ENCODE peak calls at places on chromosomes 13 and 19, in four cellular contexts. One of them, this sample, is unnamed.

GRCh38 chr13:83996415-83996814 is 114.1 kb upstream of the SLITRK1 start:
- ATAC-seq in Panc1: no peak
- ATAC-seq in HCT116: no peak
- ATAC-seq in upper lobe of left lung: no peak
- ATAC-seq in this sample: no peak

GRCh38 chr13:112943309-112944125 is 25.5 kb upstream of the MCF2L start:
- ATAC-seq in Panc1: peak
- ATAC-seq in HCT116: peak
- ATAC-seq in upper lobe of left lung: peak
- ATAC-seq in this sample: peak

GRCh38 chr19:13909430-13909829 is 3.4 kb downstream of the CC2D1A start:
- ATAC-seq in Panc1: no peak
- ATAC-seq in HCT116: no peak
- ATAC-seq in upper lobe of left lung: no peak
- ATAC-seq in this sample: no peak

GRCh38 chr19:677201-677600 is 1.0 kb downstream of the FSTL3 start:
- ATAC-seq in Panc1: peak
- ATAC-seq in HCT116: peak
- ATAC-seq in upper lobe of left lung: peak
- ATAC-seq in this sample: peak

GRCh38 chr13:22103628-22104027 is 432.8 kb downstream of the FGF9 start:
- ATAC-seq in Panc1: no peak
- ATAC-seq in HCT116: no peak
- ATAC-seq in upper lobe of left lung: peak
- ATAC-seq in this sample: no peak

GRCh38 chr13:33105387-33106005 is 89.3 kb downstream of the KL start:
- ATAC-seq in Panc1: no peak
- ATAC-seq in HCT116: no peak
- ATAC-seq in upper lobe of left lung: peak
- ATAC-seq in this sample: peak

GRCh38 chr19:16205205-16206045 is 7.7 kb downstream of the AP1M1 start:
- ATAC-seq in Panc1: no peak
- ATAC-seq in HCT116: no peak
- ATAC-seq in upper lobe of left lung: no peak
- ATAC-seq in this sample: no peak

GRCh38 chr13:29484236-29484635 is 111.3 kb downstream of the SLC7A1 start:
- ATAC-seq in Panc1: no peak
- ATAC-seq in HCT116: no peak
- ATAC-seq in upper lobe of left lung: no peak
- ATAC-seq in this sample: no peak

GRCh38 chr13:46751811-46752635 is 44.9 kb downstream of the ESD start:
- ATAC-seq in Panc1: no peak
- ATAC-seq in HCT116: no peak
- ATAC-seq in upper lobe of left lung: peak
- ATAC-seq in this sample: peak

GRCh38 chr13:75610466-75610865 is 25.7 kb upstream of the LMO7 start:
- ATAC-seq in Panc1: no peak
- ATAC-seq in HCT116: no peak
- ATAC-seq in upper lobe of left lung: no peak
- ATAC-seq in this sample: no peak

GRCh38 chr13:101712026-101712348 is 259.5 kb downstream of the ITGBL1 start:
- ATAC-seq in Panc1: no peak
- ATAC-seq in HCT116: no peak
- ATAC-seq in upper lobe of left lung: peak
- ATAC-seq in this sample: peak

GRCh38 chr19:6048348-6048747 is 62.0 kb downstream of the RFX2 start:
- ATAC-seq in Panc1: no peak
- ATAC-seq in HCT116: peak
- ATAC-seq in upper lobe of left lung: peak
- ATAC-seq in this sample: no peak

GRCh38 chr19:46371371-46371901 is 24.5 kb downstream of the PPP5C start:
- ATAC-seq in Panc1: no peak
- ATAC-seq in HCT116: no peak
- ATAC-seq in upper lobe of left lung: no peak
- ATAC-seq in this sample: no peak

GRCh38 chr13:60134376-60134775 is 29.4 kb downstream of the DIAPH3 start:
- ATAC-seq in Panc1: no peak
- ATAC-seq in HCT116: peak
- ATAC-seq in upper lobe of left lung: no peak
- ATAC-seq in this sample: no peak

GRCh38 chr13:52405767-52406494 is at the start of gene THSD1:
- ATAC-seq in Panc1: peak
- ATAC-seq in HCT116: no peak
- ATAC-seq in upper lobe of left lung: peak
- ATAC-seq in this sample: peak

DNA sequence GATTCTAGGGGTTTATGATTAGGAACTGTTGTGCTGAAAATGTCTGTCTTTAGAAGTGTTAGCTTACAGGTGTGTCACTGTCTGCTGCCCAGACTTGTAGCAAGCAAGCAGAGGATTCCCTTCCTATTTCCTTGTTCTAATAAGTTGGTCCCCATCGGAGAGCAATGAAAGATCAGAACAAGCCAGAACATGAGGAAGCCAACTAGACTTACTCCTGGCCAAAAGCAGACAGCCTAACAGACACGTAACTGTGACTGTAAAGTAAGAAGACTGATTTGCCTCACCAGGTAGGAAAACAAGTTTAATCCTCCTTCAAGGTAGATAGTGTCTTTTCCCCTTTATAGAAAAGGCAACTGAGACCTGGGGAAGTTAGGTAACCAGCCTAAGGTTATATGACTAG is 12.5 kb downstream of the POLR1D start:
- ATAC-seq in Panc1: no peak
- ATAC-seq in HCT116: no peak
- ATAC-seq in upper lobe of left lung: no peak
- ATAC-seq in this sample: no peak
- TF ChIP-seq POLR2AphosphoS5 in Panc1: no peak
- TF ChIP-seq POLR2AphosphoS5 in HCT116: no peak
- TF ChIP-seq POLR2AphosphoS5 in upper lobe of left lung: no peak
- TF ChIP-seq POLR2AphosphoS5 in this sample: no peak

GRCh38 chr19:38118176-38118575 is 105.8 kb downstream of the DPF1 start:
- ATAC-seq in Panc1: no peak
- ATAC-seq in HCT116: no peak
- ATAC-seq in upper lobe of left lung: no peak
- ATAC-seq in this sample: no peak
- H3K4me3 ChIP-seq in Panc1: no peak
- H3K4me3 ChIP-seq in HCT116: no peak
- H3K4me3 ChIP-seq in upper lobe of left lung: no peak
- H3K4me3 ChIP-seq in this sample: no peak

DNA sequence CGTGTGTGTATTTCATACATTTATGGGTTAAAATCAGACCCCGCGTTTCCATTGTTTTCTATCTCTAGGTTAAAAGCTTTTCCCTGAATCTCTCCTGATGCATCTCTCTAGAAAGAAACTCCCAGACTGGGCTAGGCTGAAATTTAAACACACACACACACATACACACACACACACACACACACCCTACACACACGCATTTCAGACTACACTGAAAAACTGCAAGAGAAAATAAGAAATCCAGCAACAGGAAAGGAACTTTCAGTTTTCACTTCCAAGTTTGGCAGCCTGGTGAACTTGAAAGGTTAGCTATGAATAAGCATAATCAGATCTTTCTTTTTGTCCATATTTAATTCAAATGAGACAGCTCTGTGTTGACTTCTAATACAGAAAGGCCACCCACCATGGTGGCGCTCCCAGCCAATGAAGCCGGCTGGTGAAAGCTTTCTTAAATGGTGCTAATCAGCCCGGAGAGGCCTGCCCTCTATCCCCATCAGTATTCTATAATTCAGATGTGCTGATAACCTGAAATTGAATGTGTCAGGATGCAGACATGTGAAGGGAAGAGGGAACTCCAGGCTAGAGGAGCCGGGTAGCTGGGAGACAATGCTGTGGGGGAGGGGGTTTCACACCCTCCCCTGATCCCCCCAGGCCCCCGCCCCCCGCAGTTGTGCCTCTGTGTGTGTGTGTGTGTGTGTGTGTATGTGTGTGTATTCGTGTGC is 108.3 kb upstream of the ZNF536 start:
- ATAC-seq in Panc1: no peak
- ATAC-seq in HCT116: no peak
- ATAC-seq in upper lobe of left lung: no peak
- ATAC-seq in this sample: no peak
- TF ChIP-seq POLR2AphosphoS5 in Panc1: no peak
- TF ChIP-seq POLR2AphosphoS5 in HCT116: no peak
- TF ChIP-seq POLR2AphosphoS5 in upper lobe of left lung: no peak
- TF ChIP-seq POLR2AphosphoS5 in this sample: no peak

DNA sequence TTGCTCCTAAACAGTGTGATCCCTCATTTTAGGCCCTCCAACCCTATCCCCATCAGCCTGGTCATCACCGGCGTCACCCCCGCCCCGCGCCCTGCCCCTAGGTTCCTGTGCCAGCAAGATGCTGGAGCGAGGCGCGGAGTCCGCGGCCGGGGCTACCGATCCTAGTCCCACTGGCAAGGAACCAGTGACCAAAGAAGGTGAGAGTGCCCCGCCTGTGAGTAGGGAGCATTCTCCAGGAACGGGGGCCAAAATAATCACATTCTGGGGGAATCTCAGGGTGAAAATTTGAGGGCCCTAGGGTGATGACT is 1.3 kb downstream of the ZNF575 start:
- ATAC-seq in Panc1: no peak
- ATAC-seq in HCT116: no peak
- ATAC-seq in upper lobe of left lung: no peak
- ATAC-seq in this sample: no peak
- H3K4me3 ChIP-seq in Panc1: peak
- H3K4me3 ChIP-seq in HCT116: peak
- H3K4me3 ChIP-seq in upper lobe of left lung: no peak
- H3K4me3 ChIP-seq in this sample: peak

GRCh38 chr19:53224606-53225005 is 30.1 kb downstream of the ZNF677 start:
- ATAC-seq in Panc1: no peak
- ATAC-seq in HCT116: no peak
- ATAC-seq in upper lobe of left lung: no peak
- ATAC-seq in this sample: no peak
- TF ChIP-seq POLR2AphosphoS5 in Panc1: no peak
- TF ChIP-seq POLR2AphosphoS5 in HCT116: no peak
- TF ChIP-seq POLR2AphosphoS5 in upper lobe of left lung: no peak
- TF ChIP-seq POLR2AphosphoS5 in this sample: no peak

GRCh38 chr13:107209811-107210210 is 641.9 kb upstream of the ARGLU1 start:
- ATAC-seq in Panc1: no peak
- ATAC-seq in HCT116: no peak
- ATAC-seq in upper lobe of left lung: no peak
- ATAC-seq in this sample: no peak

GRCh38 chr13:107205318-107206112 is 637.6 kb upstream of the ARGLU1 start:
- ATAC-seq in Panc1: peak
- ATAC-seq in HCT116: peak
- ATAC-seq in upper lobe of left lung: peak
- ATAC-seq in this sample: peak

GRCh38 chr13:107208889-107209288 is 641.0 kb upstream of the ARGLU1 start:
- ATAC-seq in Panc1: no peak
- ATAC-seq in HCT116: no peak
- ATAC-seq in upper lobe of left lung: no peak
- ATAC-seq in this sample: no peak

GRCh38 chr13:107211073-107211472 is 643.1 kb upstream of the ARGLU1 start:
- ATAC-seq in Panc1: peak
- ATAC-seq in HCT116: peak
- ATAC-seq in upper lobe of left lung: peak
- ATAC-seq in this sample: peak

DNA sequence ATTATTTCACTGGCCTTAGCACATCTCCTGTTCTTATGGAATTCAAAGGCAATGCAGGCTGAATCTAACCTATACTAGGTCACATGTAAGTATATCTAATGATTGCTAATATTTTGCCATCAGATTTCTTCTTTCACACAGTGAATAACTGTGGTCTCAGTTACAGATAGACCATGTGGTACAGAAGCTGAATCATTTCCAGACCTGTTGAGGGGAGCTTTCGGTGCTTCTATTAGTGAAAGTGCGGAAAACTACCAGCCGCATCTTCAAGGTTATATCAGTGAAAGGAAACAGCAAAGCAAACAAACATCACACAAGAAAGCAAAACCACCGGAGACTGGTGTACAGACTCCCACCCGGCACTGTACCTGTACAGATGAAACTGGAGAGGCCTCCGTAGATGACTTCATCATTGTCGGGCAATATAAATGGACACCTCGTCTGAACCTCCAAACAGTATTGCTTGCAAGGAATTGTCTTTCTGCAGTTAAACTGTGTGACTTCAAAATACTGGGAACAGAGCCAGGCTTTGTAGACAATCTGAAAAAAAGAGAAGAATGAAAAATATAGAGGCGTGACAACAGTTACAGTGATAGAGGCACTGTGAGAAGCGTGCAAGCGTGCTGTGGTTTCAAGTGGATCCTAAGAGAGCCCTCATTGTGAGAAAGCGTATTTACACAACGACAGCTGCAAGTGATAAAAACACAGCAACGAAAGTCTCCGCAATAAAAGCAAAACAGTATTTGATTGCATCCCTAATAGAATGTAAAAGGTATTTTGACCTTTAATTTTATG is 642.5 kb upstream of the ARGLU1 start:
- ATAC-seq in Panc1: no peak
- ATAC-seq in HCT116: no peak
- ATAC-seq in upper lobe of left lung: peak
- ATAC-seq in this sample: no peak
- H3K4me3 ChIP-seq in Panc1: no peak
- H3K4me3 ChIP-seq in HCT116: no peak
- H3K4me3 ChIP-seq in upper lobe of left lung: no peak
- H3K4me3 ChIP-seq in this sample: peak

DNA sequence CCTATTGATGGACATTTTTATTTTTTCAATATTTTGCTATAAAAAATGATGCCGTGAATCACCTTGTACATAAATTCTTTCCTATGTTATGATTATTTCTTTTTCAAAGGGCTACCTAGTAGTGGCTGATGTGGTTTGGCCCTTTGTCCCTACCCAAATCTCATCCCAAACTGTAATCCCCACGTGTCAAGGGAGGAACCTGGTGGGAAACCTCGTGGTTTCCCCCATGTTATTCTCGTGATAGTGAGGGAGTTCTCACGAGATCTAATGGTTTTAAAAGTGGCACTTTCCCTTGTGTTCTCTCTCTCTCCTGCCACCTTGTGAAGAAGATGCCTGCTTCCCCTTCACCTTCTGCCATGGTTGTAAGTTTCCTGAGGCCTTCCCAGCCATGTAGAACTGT is 94.9 kb downstream of the TM9SF2 start:
- ATAC-seq in Panc1: no peak
- ATAC-seq in HCT116: no peak
- ATAC-seq in upper lobe of left lung: no peak
- ATAC-seq in this sample: no peak
- TF ChIP-seq POLR2AphosphoS5 in Panc1: no peak
- TF ChIP-seq POLR2AphosphoS5 in HCT116: no peak
- TF ChIP-seq POLR2AphosphoS5 in upper lobe of left lung: no peak
- TF ChIP-seq POLR2AphosphoS5 in this sample: no peak

GRCh38 chr19:18282788-18283141 is 1.3 kb upstream of the JUND start:
- ATAC-seq in Panc1: no peak
- ATAC-seq in HCT116: no peak
- ATAC-seq in upper lobe of left lung: no peak
- ATAC-seq in this sample: no peak
- H3K4me3 ChIP-seq in Panc1: peak
- H3K4me3 ChIP-seq in HCT116: peak
- H3K4me3 ChIP-seq in upper lobe of left lung: no peak
- H3K4me3 ChIP-seq in this sample: peak

This sample was measured in gastroesophageal sphincter.